ENCODE peak calls at places on chromosomes 4 and X, in five cellular contexts. One of them, this sample, is unnamed. For H3K27me3, the result is how much of the 10 kb centered on the place peaks cover.

GRCh38 chr4:105651879-105652640 is 56.4 kb downstream of the INTS12 start:
- DNase-seq in PC-3: no peak
- DNase-seq in ovary: no peak
- DNase-seq in neural progenitor cell: no peak
- DNase-seq in left ventricle myocardium inferior: no peak
- DNase-seq in this sample: no peak

GRCh38 chrX:31832263-31832662 is 760.4 kb upstream of the FTHL17 start:
- DNase-seq in neural progenitor cell: no peak
- DNase-seq in PC-3: no peak
- DNase-seq in ovary: no peak
- DNase-seq in left ventricle myocardium inferior: no peak
- DNase-seq in this sample: peak

GRCh38 chrX:115642304-115642703 is 81.3 kb downstream of the PLS3 start:
- DNase-seq in ovary: no peak
- DNase-seq in left ventricle myocardium inferior: no peak
- DNase-seq in PC-3: no peak
- DNase-seq in neural progenitor cell: peak
- DNase-seq in this sample: no peak

GRCh38 chrX:86013792-86014191 is 33.6 kb downstream of the CHM start:
- DNase-seq in PC-3: no peak
- DNase-seq in ovary: no peak
- DNase-seq in neural progenitor cell: no peak
- DNase-seq in left ventricle myocardium inferior: no peak
- DNase-seq in this sample: no peak

GRCh38 chrX:63424063-63424462 is 72.9 kb upstream of the SPIN4 start:
- DNase-seq in ovary: no peak
- DNase-seq in left ventricle myocardium inferior: no peak
- DNase-seq in neural progenitor cell: no peak
- DNase-seq in PC-3: peak
- DNase-seq in this sample: peak

GRCh38 chrX:41047878-41048534 is 37.2 kb upstream of the USP9X start:
- DNase-seq in neural progenitor cell: no peak
- DNase-seq in PC-3: no peak
- DNase-seq in left ventricle myocardium inferior: no peak
- DNase-seq in ovary: no peak
- DNase-seq in this sample: no peak

GRCh38 chr4:7817877-7818675 is 121.6 kb downstream of the AFAP1 start:
- DNase-seq in PC-3: no peak
- DNase-seq in neural progenitor cell: no peak
- DNase-seq in ovary: peak
- DNase-seq in left ventricle myocardium inferior: no peak
- DNase-seq in this sample: no peak

GRCh38 chr4:81516241-81516640 is 44.5 kb upstream of the RASGEF1B start:
- DNase-seq in ovary: no peak
- DNase-seq in PC-3: no peak
- DNase-seq in neural progenitor cell: no peak
- DNase-seq in left ventricle myocardium inferior: no peak
- DNase-seq in this sample: no peak

GRCh38 chr4:173547889-173548288 is 17.9 kb upstream of the HAND2 start:
- DNase-seq in PC-3: no peak
- DNase-seq in left ventricle myocardium inferior: no peak
- DNase-seq in ovary: peak
- DNase-seq in neural progenitor cell: no peak
- DNase-seq in this sample: peak

GRCh38 chr4:10123227-10124101 is 6.9 kb upstream of the WDR1 start:
- DNase-seq in neural progenitor cell: peak
- DNase-seq in ovary: no peak
- DNase-seq in left ventricle myocardium inferior: no peak
- DNase-seq in PC-3: no peak
- DNase-seq in this sample: no peak

GRCh38 chr4:167234388-167234881 is at the start of gene SPOCK3:
- DNase-seq in left ventricle myocardium inferior: peak
- DNase-seq in neural progenitor cell: peak
- DNase-seq in PC-3: peak
- DNase-seq in ovary: peak
- DNase-seq in this sample: peak

GRCh38 chr4:173213296-173213695 is 44.7 kb downstream of the GALNT7 start:
- DNase-seq in PC-3: peak
- DNase-seq in left ventricle myocardium inferior: no peak
- DNase-seq in ovary: no peak
- DNase-seq in neural progenitor cell: no peak
- DNase-seq in this sample: peak

GRCh38 chr4:4334798-4335520 is 44.9 kb downstream of the ZBTB49 start:
- DNase-seq in neural progenitor cell: peak
- DNase-seq in left ventricle myocardium inferior: peak
- DNase-seq in ovary: peak
- DNase-seq in PC-3: peak
- DNase-seq in this sample: peak

GRCh38 chr4:26529479-26529878 is 39.2 kb upstream of the CCKAR start:
- DNase-seq in neural progenitor cell: no peak
- DNase-seq in left ventricle myocardium inferior: no peak
- DNase-seq in PC-3: no peak
- DNase-seq in ovary: no peak
- DNase-seq in this sample: no peak

GRCh38 chr4:128565565-128566186 is 243.8 kb upstream of the JADE1 start:
- DNase-seq in neural progenitor cell: peak
- DNase-seq in ovary: peak
- DNase-seq in PC-3: peak
- DNase-seq in left ventricle myocardium inferior: peak
- DNase-seq in this sample: peak

GRCh38 chrX:112631892-112632291 is 47.8 kb downstream of the LHFPL1 start:
- DNase-seq in ovary: no peak
- DNase-seq in PC-3: no peak
- DNase-seq in left ventricle myocardium inferior: no peak
- DNase-seq in neural progenitor cell: no peak
- DNase-seq in this sample: no peak
- H3K4me3 ChIP-seq in ovary: no peak
- H3K4me3 ChIP-seq in PC-3: no peak
- H3K4me3 ChIP-seq in left ventricle myocardium inferior: no peak
- H3K4me3 ChIP-seq in neural progenitor cell: no peak
- H3K4me3 ChIP-seq in this sample: no peak

GRCh38 chr4:110959041-110959643 is 336.3 kb upstream of the PITX2 start:
- DNase-seq in left ventricle myocardium inferior: no peak
- DNase-seq in neural progenitor cell: no peak
- DNase-seq in ovary: no peak
- DNase-seq in PC-3: no peak
- DNase-seq in this sample: peak
- TF ChIP-seq CTCF in left ventricle myocardium inferior: peak
- TF ChIP-seq CTCF in neural progenitor cell: peak
- TF ChIP-seq CTCF in ovary: no peak
- TF ChIP-seq CTCF in PC-3: peak
- TF ChIP-seq CTCF in this sample: no peak

DNA sequence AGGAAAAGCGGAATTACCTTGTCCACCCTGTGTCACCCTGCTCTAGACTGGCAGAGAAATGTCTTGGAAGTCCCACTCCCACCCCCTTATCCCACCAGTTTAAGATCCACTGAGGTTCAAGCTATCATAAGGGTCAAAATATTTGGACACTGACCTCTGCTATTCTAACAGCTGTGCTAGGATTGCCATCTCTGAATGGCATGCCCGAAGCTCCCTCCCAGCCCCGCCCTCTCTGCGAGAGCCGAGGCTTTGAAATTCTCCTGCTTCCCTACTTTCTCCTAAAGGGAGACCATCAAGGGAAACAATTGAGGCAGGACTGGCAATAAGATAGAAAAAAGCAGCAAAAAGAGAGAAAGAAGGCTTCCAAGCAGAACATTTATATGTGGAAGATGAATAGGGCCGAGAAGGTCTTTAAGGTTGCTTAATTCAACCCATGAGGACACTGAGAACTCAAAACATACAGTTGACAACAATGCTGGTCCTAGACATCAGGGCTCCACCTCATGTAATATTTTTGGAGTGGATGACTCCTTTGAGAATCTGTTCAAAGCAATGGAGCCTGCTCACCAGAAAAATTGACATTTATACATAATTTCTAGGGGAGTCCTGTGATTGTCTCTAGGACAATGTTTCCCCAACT is 338.7 kb upstream of the F9 start:
- DNase-seq in ovary: no peak
- DNase-seq in PC-3: no peak
- DNase-seq in neural progenitor cell: no peak
- DNase-seq in left ventricle myocardium inferior: no peak
- DNase-seq in this sample: no peak
- H3K27me3 ChIP-seq in ovary: under half
- H3K27me3 ChIP-seq in PC-3: under half
- H3K27me3 ChIP-seq in neural progenitor cell: half or more
- H3K27me3 ChIP-seq in left ventricle myocardium inferior: under half
- H3K27me3 ChIP-seq in this sample: under half

GRCh38 chrX:23742174-23742692 is 843 bp downstream of the ACOT9 start:
- DNase-seq in ovary: peak
- DNase-seq in PC-3: peak
- DNase-seq in left ventricle myocardium inferior: no peak
- DNase-seq in neural progenitor cell: peak
- DNase-seq in this sample: peak
- H3K4me3 ChIP-seq in ovary: peak
- H3K4me3 ChIP-seq in PC-3: peak
- H3K4me3 ChIP-seq in left ventricle myocardium inferior: peak
- H3K4me3 ChIP-seq in neural progenitor cell: peak
- H3K4me3 ChIP-seq in this sample: peak

GRCh38 chr4:65668201-65669007 is 1.9 kb downstream of the EPHA5 start:
- DNase-seq in neural progenitor cell: peak
- DNase-seq in PC-3: peak
- DNase-seq in left ventricle myocardium inferior: no peak
- DNase-seq in ovary: peak
- DNase-seq in this sample: no peak
- TF ChIP-seq CTCF in neural progenitor cell: no peak
- TF ChIP-seq CTCF in PC-3: no peak
- TF ChIP-seq CTCF in left ventricle myocardium inferior: no peak
- TF ChIP-seq CTCF in ovary: no peak
- TF ChIP-seq CTCF in this sample: no peak

GRCh38 chr4:54092800-54093608 is 7.0 kb upstream of the GSX2 start:
- DNase-seq in ovary: no peak
- DNase-seq in neural progenitor cell: peak
- DNase-seq in left ventricle myocardium inferior: no peak
- DNase-seq in PC-3: no peak
- DNase-seq in this sample: no peak
- H3K27me3 ChIP-seq in ovary: under half
- H3K27me3 ChIP-seq in neural progenitor cell: half or more
- H3K27me3 ChIP-seq in left ventricle myocardium inferior: half or more
- H3K27me3 ChIP-seq in PC-3: under half
- H3K27me3 ChIP-seq in this sample: under half